ENCODE peak calls at places on chromosomes 12 and 14, in seven cellular contexts. S, B, F, G, L, Z and M are unnamed samples. For H3K4me1 and H3K36me3, the result is how much of the 10 kb centered on the place peaks cover.

GRCh38 chr14:31692376-31692781 is 131.2 kb downstream of the NUBPL start:
- DNase-seq in S (no peak), B (no peak), F (no peak), G (no peak), L (no peak), Z (no peak), M (no peak)

GRCh38 chr14:62696261-62696968 is 348.8 kb downstream of the KCNH5 start:
- DNase-seq in S (peak), B (peak), F (no peak), G (no peak), L (no peak), Z (no peak), M (no peak)

GRCh38 chr12:104312654-104313053 is 9.1 kb downstream of the EID3 start:
- DNase-seq in S (no peak), B (no peak), F (no peak), G (no peak), L (no peak), Z (no peak), M (no peak)

GRCh38 chr12:120847392-120848157 is 56.6 kb downstream of the SPPL3 start:
- DNase-seq in S (no peak), B (no peak), F (no peak), G (no peak), L (no peak), Z (no peak), M (no peak)

GRCh38 chr12:110762891-110763290 is 20.2 kb upstream of the PPP1CC start:
- DNase-seq in S (no peak), B (no peak), F (no peak), G (no peak), L (no peak), Z (no peak), M (no peak)

GRCh38 chr12:7113389-7113871 is 4.4 kb upstream of the C1RL start:
- DNase-seq in S (no peak), B (peak), F (no peak), G (no peak), L (no peak), Z (no peak), M (peak)

GRCh38 chr14:79483472-79483871 is 727.8 kb downstream of the DIO2 start:
- DNase-seq in S (no peak), B (no peak), F (no peak), G (no peak), L (no peak), Z (no peak), M (no peak)

GRCh38 chr14:87450193-87450592 is 542.8 kb downstream of the GALC start:
- DNase-seq in S (no peak), B (no peak), F (no peak), G (no peak), L (no peak), Z (no peak), M (no peak)

GRCh38 chr14:72479471-72479931 is 414.4 kb downstream of the DPF3 start:
- DNase-seq in S (no peak), B (no peak), F (no peak), G (no peak), L (no peak), Z (no peak), M (no peak)

GRCh38 chr12:24615967-24616411 is 332.9 kb downstream of the BCAT1 start:
- DNase-seq in S (no peak), B (no peak), F (no peak), G (no peak), L (no peak), Z (no peak), M (no peak)

GRCh38 chr14:104107611-104108569 is 22.4 kb downstream of the ASPG start:
- DNase-seq in S (no peak), B (peak), F (no peak), G (peak), L (no peak), Z (peak), M (no peak)

GRCh38 chr12:52837341-52837741 is 3.2 kb upstream of the KRT79 start:
- DNase-seq in S (no peak), B (no peak), F (no peak), G (no peak), L (no peak), Z (no peak), M (no peak)

GRCh38 chr14:68195126-68195525 is 375.5 kb downstream of the RAD51B start:
- DNase-seq in S (no peak), B (no peak), F (no peak), G (no peak), L (no peak), Z (no peak), M (no peak)

GRCh38 chr12:101685121-101685520 is 12.3 kb upstream of the CHPT1 start:
- DNase-seq in S (no peak), B (no peak), F (no peak), G (no peak), L (no peak), Z (no peak), M (no peak)

GRCh38 chr12:105705765-105706164 is 375.3 kb downstream of the C12orf75 start:
- DNase-seq in S (peak), B (peak), F (peak), G (no peak), L (no peak), Z (no peak), M (peak)

GRCh38 chr14:91158091-91158790 is 44.4 kb downstream of the DGLUCY start:
- DNase-seq in S (no peak), B (no peak), F (no peak), G (peak), L (no peak), Z (peak), M (peak)

GRCh38 chr14:47665337-47666134 is 9.9 kb downstream of the MDGA2 start:
- DNase-seq in S (no peak), B (no peak), F (no peak), G (no peak), L (no peak), Z (no peak), M (no peak)

GRCh38 chr12:2347137-2347843 is 294.5 kb downstream of the CACNA1C start:
- DNase-seq in S (no peak), B (no peak), F (no peak), G (no peak), L (no peak), Z (no peak), M (no peak)

GRCh38 chr14:104438166-104438887 is 141.2 kb upstream of the C14orf180 start:
- DNase-seq in S (no peak), B (no peak), F (no peak), G (peak), L (no peak), Z (no peak), M (no peak)

GRCh38 chr12:122457627-122458026 is 35.2 kb upstream of the CLIP1 start:
- DNase-seq in S (no peak), B (no peak), F (no peak), G (no peak), L (no peak), Z (no peak), M (no peak)
- H3K4me1 ChIP-seq in S (under half), B (under half), F (under half), G (under half), L (under half), Z (under half), M (under half)

GRCh38 chr12:14390885-14391530 is 25.5 kb downstream of the ATF7IP start:
- DNase-seq in S (no peak), B (no peak), F (no peak), G (no peak), L (no peak), Z (no peak), M (no peak)

GRCh38 chr12:14393736-14394135 is 28.3 kb downstream of the ATF7IP start:
- DNase-seq in S (no peak), B (no peak), F (no peak), G (no peak), L (no peak), Z (no peak), M (no peak)

GRCh38 chr12:14396071-14396470 is 30.6 kb downstream of the ATF7IP start:
- DNase-seq in S (no peak), B (no peak), F (no peak), G (no peak), L (no peak), Z (no peak), M (no peak)

GRCh38 chr12:14395059-14395778 is 29.7 kb downstream of the ATF7IP start:
- DNase-seq in S (no peak), B (no peak), F (no peak), G (no peak), L (no peak), Z (no peak), M (no peak)

GRCh38 chr12:14394317-14395058 is 29.0 kb downstream of the ATF7IP start:
- DNase-seq in S (peak), B (no peak), F (no peak), G (no peak), L (no peak), Z (no peak), M (peak)
- H3K36me3 ChIP-seq in S (under half), B (under half), F (under half), G (under half), L (under half), Z (under half), M (under half)

GRCh38 chr14:94077823-94078222 is 3.2 kb downstream of the DDX24 start:
- DNase-seq in S (no peak), B (no peak), F (no peak), G (no peak), L (no peak), Z (no peak), M (no peak)

GRCh38 chr14:94081386-94081820 is 293 bp downstream of the IFI27L1 start:
- DNase-seq in S (no peak), B (no peak), F (no peak), G (no peak), L (no peak), Z (no peak), M (peak)

GRCh38 chr14:94080606-94081385 is at the start of the genes DDX24 and IFI27L1:
- DNase-seq in S (peak), B (peak), F (peak), G (peak), L (peak), Z (peak), M (peak)

GRCh38 chr14:94077111-94077821 is 3.7 kb downstream of the DDX24 start:
- DNase-seq in S (no peak), B (no peak), F (no peak), G (no peak), L (no peak), Z (no peak), M (no peak)

GRCh38 chr14:94079891-94080605 is 954 bp downstream of the DDX24 start:
- DNase-seq in S (no peak), B (no peak), F (no peak), G (no peak), L (no peak), Z (no peak), M (no peak)
- H3K4me1 ChIP-seq in S (under half), B (under half), F (half or more), G (half or more), L (under half), Z (under half), M (half or more)

DNA sequence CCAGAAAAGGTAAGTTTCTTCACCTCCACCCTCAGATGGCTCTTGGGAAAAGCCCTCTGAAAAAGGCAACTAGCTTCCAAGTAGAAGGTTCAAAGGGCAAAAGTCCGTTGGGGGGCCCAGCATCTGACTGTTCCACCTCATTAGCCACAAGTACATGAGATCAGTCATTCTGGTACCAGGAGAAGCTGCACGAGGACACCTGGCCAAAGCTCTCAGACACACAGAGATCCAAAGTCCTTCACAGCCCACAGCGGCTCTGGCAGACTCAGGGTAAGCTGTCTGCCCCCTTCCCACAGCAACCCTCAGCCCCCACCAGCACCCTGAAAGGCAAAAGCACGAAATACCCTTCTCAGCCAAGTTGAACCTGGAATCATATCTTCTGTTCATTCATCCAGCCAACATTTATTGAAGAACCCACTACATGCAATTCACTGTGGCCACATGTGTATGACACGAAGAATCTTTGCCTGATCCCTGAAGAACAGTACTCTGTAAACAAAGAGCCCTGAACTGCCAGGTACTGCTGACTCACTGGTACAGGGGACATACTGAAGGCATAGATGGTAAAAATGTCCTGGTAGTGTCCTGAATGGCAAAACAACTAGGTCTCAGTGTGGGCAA is 19.0 kb downstream of the SLC7A7 start:
- DNase-seq in S (no peak), B (no peak), F (no peak), G (no peak), L (no peak), Z (no peak), M (no peak)
- H3K36me3 ChIP-seq in S (under half), B (under half), F (under half), G (under half), L (under half), Z (under half), M (under half)

GRCh38 chr12:26120561-26121274 is 4.1 kb downstream of the BHLHE41 start:
- DNase-seq in S (no peak), B (no peak), F (no peak), G (no peak), L (no peak), Z (no peak), M (no peak)
- H3K4me1 ChIP-seq in S (under half), B (under half), F (under half), G (under half), L (under half), Z (under half), M (under half)

GRCh38 chr12:47800582-47800981 is 19.1 kb downstream of the HDAC7 start:
- DNase-seq in S (no peak), B (no peak), F (no peak), G (no peak), L (no peak), Z (no peak), M (no peak)
- H3K36me3 ChIP-seq in S (half or more), B (under half), F (under half), G (half or more), L (under half), Z (under half), M (under half)

GRCh38 chr14:69664190-69664742 is 52.9 kb downstream of the SUSD6 start:
- DNase-seq in S (no peak), B (no peak), F (no peak), G (no peak), L (no peak), Z (no peak), M (no peak)
- H3K4me1 ChIP-seq in S (under half), B (under half), F (half or more), G (half or more), L (under half), Z (under half), M (half or more)